ENCODE peak calls at places on chromosomes 5 and 9, in four cellular contexts. One of them, this sample, is unnamed.

GRCh38 chr5:88830567-88830966 is 52.4 kb downstream of the MEF2C start:
- DNase-seq in lower lobe of right lung: no peak
- DNase-seq in GM13977: no peak
- DNase-seq in BJ: no peak
- DNase-seq in this sample: no peak

GRCh38 chr5:65926276-65926761 is at the start of gene ERBIN:
- DNase-seq in BJ: peak
- DNase-seq in lower lobe of right lung: peak
- DNase-seq in GM13977: peak
- DNase-seq in this sample: peak

GRCh38 chr9:114538241-114538640 is 33.0 kb upstream of the WHRN start:
- DNase-seq in lower lobe of right lung: no peak
- DNase-seq in GM13977: peak
- DNase-seq in BJ: no peak
- DNase-seq in this sample: no peak

GRCh38 chr5:135066781-135067430 is 32.9 kb upstream of the PITX1 start:
- DNase-seq in GM13977: no peak
- DNase-seq in lower lobe of right lung: no peak
- DNase-seq in BJ: no peak
- DNase-seq in this sample: no peak

GRCh38 chr5:76982450-76982849 is 29.6 kb downstream of the CRHBP start:
- DNase-seq in BJ: no peak
- DNase-seq in GM13977: no peak
- DNase-seq in lower lobe of right lung: no peak
- DNase-seq in this sample: no peak

GRCh38 chr5:96096724-96097123 is 135.1 kb upstream of the ELL2 start:
- DNase-seq in BJ: no peak
- DNase-seq in GM13977: no peak
- DNase-seq in lower lobe of right lung: no peak
- DNase-seq in this sample: no peak

GRCh38 chr5:179345429-179346321 is at the start of gene ADAMTS2:
- DNase-seq in BJ: no peak
- DNase-seq in lower lobe of right lung: peak
- DNase-seq in GM13977: no peak
- DNase-seq in this sample: no peak

GRCh38 chr9:116998305-116998704 is 311.2 kb downstream of the TRIM32 start:
- DNase-seq in GM13977: peak
- DNase-seq in lower lobe of right lung: no peak
- DNase-seq in BJ: no peak
- DNase-seq in this sample: no peak

GRCh38 chr9:13190040-13190439 is 89.5 kb downstream of the MPDZ start:
- DNase-seq in BJ: no peak
- DNase-seq in lower lobe of right lung: no peak
- DNase-seq in GM13977: no peak
- DNase-seq in this sample: no peak

GRCh38 chr5:172494630-172495505 is 40.5 kb upstream of the SH3PXD2B start:
- DNase-seq in BJ: no peak
- DNase-seq in GM13977: no peak
- DNase-seq in lower lobe of right lung: no peak
- DNase-seq in this sample: no peak

GRCh38 chr5:10902145-10902544 is 141.1 kb upstream of the DAP start:
- DNase-seq in BJ: peak
- DNase-seq in GM13977: no peak
- DNase-seq in lower lobe of right lung: no peak
- DNase-seq in this sample: no peak

GRCh38 chr9:133103183-133103986 is 17.7 kb downstream of the RALGDS start:
- DNase-seq in BJ: no peak
- DNase-seq in GM13977: peak
- DNase-seq in lower lobe of right lung: peak
- DNase-seq in this sample: peak

GRCh38 chr5:105885266-105885665 is 1785.5 kb downstream of the EFNA5 start:
- DNase-seq in lower lobe of right lung: no peak
- DNase-seq in BJ: no peak
- DNase-seq in GM13977: no peak
- DNase-seq in this sample: no peak

GRCh38 chr5:68641211-68641610 is 425.7 kb downstream of the PIK3R1 start:
- DNase-seq in lower lobe of right lung: no peak
- DNase-seq in GM13977: peak
- DNase-seq in BJ: no peak
- DNase-seq in this sample: no peak

GRCh38 chr5:148966937-148967336 is 95.9 kb downstream of the SH3TC2 start:
- DNase-seq in GM13977: no peak
- DNase-seq in BJ: no peak
- DNase-seq in lower lobe of right lung: no peak
- DNase-seq in this sample: no peak

GRCh38 chr5:16791036-16791705 is 144.9 kb downstream of the MYO10 start:
- DNase-seq in lower lobe of right lung: no peak
- DNase-seq in GM13977: peak
- DNase-seq in BJ: no peak
- DNase-seq in this sample: no peak

GRCh38 chr9:117232266-117232665 is 182.6 kb downstream of the ASTN2 start:
- DNase-seq in GM13977: no peak
- DNase-seq in lower lobe of right lung: no peak
- DNase-seq in BJ: no peak
- DNase-seq in this sample: no peak

GRCh38 chr9:126938332-126938731 is 23.8 kb downstream of the RALGPS1 start:
- DNase-seq in BJ: no peak
- DNase-seq in GM13977: no peak
- DNase-seq in lower lobe of right lung: no peak
- DNase-seq in this sample: no peak

GRCh38 chr5:133149333-133149732 is 97.5 kb downstream of the HSPA4 start:
- DNase-seq in BJ: no peak
- DNase-seq in GM13977: no peak
- DNase-seq in lower lobe of right lung: no peak
- DNase-seq in this sample: no peak

GRCh38 chr5:172956936-172957335 is 2.3 kb upstream of the RPL26L1 start:
- DNase-seq in BJ: no peak
- DNase-seq in GM13977: no peak
- DNase-seq in lower lobe of right lung: no peak
- DNase-seq in this sample: no peak

GRCh38 chr9:113399646-113400200 is 1.4 kb downstream of the ALAD start:
- DNase-seq in lower lobe of right lung: no peak
- DNase-seq in GM13977: no peak
- DNase-seq in BJ: no peak
- DNase-seq in this sample: no peak

GRCh38 chr9:14203366-14204056 is 110.4 kb downstream of the NFIB start:
- DNase-seq in BJ: no peak
- DNase-seq in lower lobe of right lung: no peak
- DNase-seq in GM13977: no peak
- DNase-seq in this sample: no peak

GRCh38 chr5:134905246-134905996 is 490 bp downstream of the PCBD2 start:
- DNase-seq in lower lobe of right lung: no peak
- DNase-seq in BJ: peak
- DNase-seq in GM13977: peak
- DNase-seq in this sample: peak

GRCh38 chr9:120890415-120891254 is 13.6 kb upstream of the PHF19 start:
- DNase-seq in BJ: no peak
- DNase-seq in GM13977: no peak
- DNase-seq in lower lobe of right lung: no peak
- DNase-seq in this sample: no peak

GRCh38 chr5:98564836-98565235 is 208.6 kb upstream of the RGMB start:
- DNase-seq in GM13977: no peak
- DNase-seq in lower lobe of right lung: no peak
- DNase-seq in BJ: no peak
- DNase-seq in this sample: no peak

GRCh38 chr9:130626249-130626982 is 38.0 kb upstream of the PRDM12 start:
- DNase-seq in BJ: no peak
- DNase-seq in GM13977: no peak
- DNase-seq in lower lobe of right lung: no peak
- DNase-seq in this sample: no peak

GRCh38 chr5:517535-518100 is 6.6 kb downstream of the SLC9A3 start:
- DNase-seq in BJ: no peak
- DNase-seq in GM13977: no peak
- DNase-seq in lower lobe of right lung: no peak
- DNase-seq in this sample: no peak
- TF ChIP-seq CTCF in BJ: no peak
- TF ChIP-seq CTCF in GM13977: no peak
- TF ChIP-seq CTCF in lower lobe of right lung: no peak
- TF ChIP-seq CTCF in this sample: no peak

DNA sequence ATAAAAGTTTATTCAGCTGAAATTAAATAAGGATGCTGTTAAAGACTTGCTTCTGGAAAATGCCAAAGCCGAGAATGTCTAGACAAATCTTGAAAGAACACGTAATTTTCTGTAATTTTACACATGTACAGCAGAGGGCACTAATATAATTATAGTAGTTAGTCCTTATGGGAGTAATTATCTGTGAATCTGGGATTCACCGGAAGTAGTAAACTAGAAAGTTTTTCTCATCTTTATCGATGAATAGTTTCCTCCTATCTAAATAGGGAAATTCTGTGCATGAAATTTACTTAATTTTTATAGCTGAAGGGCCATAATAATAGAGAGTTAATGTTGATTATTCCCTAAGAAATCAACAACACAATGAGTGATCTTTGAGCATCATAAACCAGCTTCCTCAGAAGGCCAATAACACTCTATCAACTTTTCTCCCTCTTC is 18.4 kb upstream of the CNTLN start:
- DNase-seq in lower lobe of right lung: no peak
- DNase-seq in BJ: no peak
- DNase-seq in GM13977: no peak
- DNase-seq in this sample: no peak
- TF ChIP-seq CTCF in lower lobe of right lung: peak
- TF ChIP-seq CTCF in BJ: peak
- TF ChIP-seq CTCF in GM13977: peak
- TF ChIP-seq CTCF in this sample: no peak

GRCh38 chr9:110140276-110140675 is 67.7 kb downstream of the C9orf152 start:
- DNase-seq in BJ: no peak
- DNase-seq in GM13977: no peak
- DNase-seq in lower lobe of right lung: no peak
- DNase-seq in this sample: no peak
- TF ChIP-seq CTCF in BJ: no peak
- TF ChIP-seq CTCF in GM13977: no peak
- TF ChIP-seq CTCF in lower lobe of right lung: no peak
- TF ChIP-seq CTCF in this sample: no peak

GRCh38 chr5:142549834-142550233 is 136.1 kb downstream of the FGF1 start:
- DNase-seq in GM13977: no peak
- DNase-seq in lower lobe of right lung: no peak
- DNase-seq in BJ: no peak
- DNase-seq in this sample: no peak

GRCh38 chr5:142551242-142552067 is 134.4 kb downstream of the FGF1 start:
- DNase-seq in lower lobe of right lung: no peak
- DNase-seq in BJ: no peak
- DNase-seq in GM13977: no peak
- DNase-seq in this sample: no peak

GRCh38 chr5:142550471-142550870 is 135.4 kb downstream of the FGF1 start:
- DNase-seq in BJ: no peak
- DNase-seq in GM13977: no peak
- DNase-seq in lower lobe of right lung: no peak
- DNase-seq in this sample: no peak

GRCh38 chr5:142547445-142548374 is 138.2 kb downstream of the FGF1 start:
- DNase-seq in lower lobe of right lung: no peak
- DNase-seq in GM13977: no peak
- DNase-seq in BJ: no peak
- DNase-seq in this sample: no peak

DNA sequence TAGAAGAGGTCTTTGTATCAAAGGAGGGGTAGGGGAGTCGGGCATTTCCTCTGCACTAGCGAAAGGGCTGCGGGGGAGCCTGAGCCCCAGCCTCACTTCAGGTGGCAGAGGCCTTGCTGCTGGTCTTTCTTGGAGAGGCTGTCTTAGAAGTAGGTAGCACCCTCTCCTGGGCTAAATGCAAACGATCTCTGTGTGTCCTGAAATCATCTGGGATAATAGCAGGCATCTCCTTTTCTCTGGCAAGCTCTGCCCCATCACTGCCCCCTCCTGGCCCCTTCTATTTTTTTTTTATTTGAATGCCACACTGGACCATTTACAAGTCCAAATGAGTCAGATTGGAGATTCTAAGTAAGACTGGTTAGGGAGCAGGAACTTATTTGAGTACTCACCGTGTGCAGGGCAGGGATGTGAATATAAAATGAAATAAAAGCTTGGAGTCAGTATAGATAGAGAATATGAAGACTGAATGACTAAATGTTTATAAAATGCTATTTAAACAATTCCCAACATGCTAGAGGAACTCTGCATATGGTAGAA is 137.1 kb downstream of the FGF1 start:
- DNase-seq in BJ: peak
- DNase-seq in lower lobe of right lung: no peak
- DNase-seq in GM13977: peak
- DNase-seq in this sample: no peak
- TF ChIP-seq CTCF in BJ: peak
- TF ChIP-seq CTCF in lower lobe of right lung: peak
- TF ChIP-seq CTCF in GM13977: peak
- TF ChIP-seq CTCF in this sample: no peak

GRCh38 chr9:91882628-91883027 is 67.4 kb downstream of the ROR2 start:
- DNase-seq in GM13977: no peak
- DNase-seq in lower lobe of right lung: no peak
- DNase-seq in BJ: no peak
- DNase-seq in this sample: no peak
- TF ChIP-seq CTCF in GM13977: peak
- TF ChIP-seq CTCF in lower lobe of right lung: no peak
- TF ChIP-seq CTCF in BJ: no peak
- TF ChIP-seq CTCF in this sample: no peak

GRCh38 chr5:36414869-36415282 is 113.2 kb upstream of the RANBP3L start:
- DNase-seq in lower lobe of right lung: no peak
- DNase-seq in GM13977: no peak
- DNase-seq in BJ: no peak
- DNase-seq in this sample: no peak
- TF ChIP-seq CTCF in lower lobe of right lung: peak
- TF ChIP-seq CTCF in GM13977: peak
- TF ChIP-seq CTCF in BJ: peak
- TF ChIP-seq CTCF in this sample: no peak

DNA sequence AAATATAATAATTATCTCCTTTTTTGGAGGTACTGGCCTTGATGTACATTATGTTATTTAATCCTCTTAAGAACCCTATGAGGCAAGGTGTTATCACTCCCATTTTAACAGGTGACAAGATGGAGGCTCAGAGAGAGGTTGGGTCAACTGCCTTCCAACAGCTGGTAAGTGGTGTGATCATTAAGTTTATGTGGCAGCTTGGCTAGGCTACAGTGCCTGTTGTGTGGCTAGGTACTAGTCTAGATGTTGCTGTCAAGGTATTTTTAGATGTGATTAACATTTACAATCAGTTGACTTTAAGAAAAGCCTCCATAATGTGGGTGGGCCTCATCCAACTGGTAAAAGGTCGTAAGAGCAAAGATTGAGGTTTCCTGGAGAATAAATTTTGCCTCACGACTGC is 21.5 kb downstream of the FABP6 start:
- DNase-seq in lower lobe of right lung: no peak
- DNase-seq in GM13977: no peak
- DNase-seq in BJ: no peak
- DNase-seq in this sample: no peak
- TF ChIP-seq CTCF in lower lobe of right lung: no peak
- TF ChIP-seq CTCF in GM13977: no peak
- TF ChIP-seq CTCF in BJ: no peak
- TF ChIP-seq CTCF in this sample: no peak

GRCh38 chr5:151580239-151580638 is 10.9 kb downstream of the FAT2 start:
- DNase-seq in BJ: no peak
- DNase-seq in lower lobe of right lung: no peak
- DNase-seq in GM13977: no peak
- DNase-seq in this sample: no peak
- TF ChIP-seq CTCF in BJ: no peak
- TF ChIP-seq CTCF in lower lobe of right lung: no peak
- TF ChIP-seq CTCF in GM13977: no peak
- TF ChIP-seq CTCF in this sample: no peak

This sample was measured in omental fat pad.